ENCODE peak calls at places on chromosomes 7 and 10, in eight cellular contexts. One of them, this sample, is unnamed.

GRCh38 chr7:91567111-91568012 is 303.1 kb downstream of the FZD1 start:
- DNase-seq in body of pancreas: no peak
- DNase-seq in heart left ventricle: no peak
- DNase-seq in glutamatergic neuron: no peak
- DNase-seq in cardiac fibroblast: no peak
- DNase-seq in GM12865: no peak
- DNase-seq in cardiac muscle cell: no peak
- DNase-seq in astrocyte of the spinal cord: no peak
- DNase-seq in this sample: no peak

GRCh38 chr10:74955796-74956195 is 129.4 kb downstream of the KAT6B start:
- DNase-seq in body of pancreas: no peak
- DNase-seq in heart left ventricle: no peak
- DNase-seq in glutamatergic neuron: no peak
- DNase-seq in cardiac fibroblast: no peak
- DNase-seq in GM12865: no peak
- DNase-seq in cardiac muscle cell: no peak
- DNase-seq in astrocyte of the spinal cord: no peak
- DNase-seq in this sample: no peak

GRCh38 chr7:11935905-11936304 is 103.9 kb upstream of the THSD7A start:
- DNase-seq in body of pancreas: no peak
- DNase-seq in heart left ventricle: no peak
- DNase-seq in glutamatergic neuron: no peak
- DNase-seq in cardiac fibroblast: no peak
- DNase-seq in GM12865: no peak
- DNase-seq in cardiac muscle cell: no peak
- DNase-seq in astrocyte of the spinal cord: no peak
- DNase-seq in this sample: no peak

GRCh38 chr10:48550071-48550691 is 54.7 kb downstream of the ARHGAP22 start:
- DNase-seq in body of pancreas: no peak
- DNase-seq in heart left ventricle: no peak
- DNase-seq in glutamatergic neuron: no peak
- DNase-seq in cardiac fibroblast: no peak
- DNase-seq in GM12865: no peak
- DNase-seq in cardiac muscle cell: no peak
- DNase-seq in astrocyte of the spinal cord: no peak
- DNase-seq in this sample: no peak

GRCh38 chr10:31142026-31142425 is 110.4 kb upstream of the ZNF438 start:
- DNase-seq in body of pancreas: no peak
- DNase-seq in heart left ventricle: no peak
- DNase-seq in glutamatergic neuron: no peak
- DNase-seq in cardiac fibroblast: peak; percentile 37
- DNase-seq in GM12865: no peak
- DNase-seq in cardiac muscle cell: no peak
- DNase-seq in astrocyte of the spinal cord: peak; percentile 92
- DNase-seq in this sample: no peak

GRCh38 chr7:3859436-3859835 is 558.4 kb downstream of the SDK1 start:
- DNase-seq in body of pancreas: no peak
- DNase-seq in heart left ventricle: no peak
- DNase-seq in glutamatergic neuron: no peak
- DNase-seq in cardiac fibroblast: no peak
- DNase-seq in GM12865: no peak
- DNase-seq in cardiac muscle cell: no peak
- DNase-seq in astrocyte of the spinal cord: no peak
- DNase-seq in this sample: no peak

GRCh38 chr7:81783818-81784217 is 14.0 kb upstream of the HGF start:
- DNase-seq in body of pancreas: no peak
- DNase-seq in heart left ventricle: no peak
- DNase-seq in glutamatergic neuron: no peak
- DNase-seq in cardiac fibroblast: no peak
- DNase-seq in GM12865: no peak
- DNase-seq in cardiac muscle cell: no peak
- DNase-seq in astrocyte of the spinal cord: no peak
- DNase-seq in this sample: no peak

GRCh38 chr10:24442234-24442633 is 233.3 kb downstream of the KIAA1217 start:
- DNase-seq in body of pancreas: no peak
- DNase-seq in heart left ventricle: no peak
- DNase-seq in glutamatergic neuron: no peak
- DNase-seq in cardiac fibroblast: no peak
- DNase-seq in GM12865: no peak
- DNase-seq in cardiac muscle cell: no peak
- DNase-seq in astrocyte of the spinal cord: no peak
- DNase-seq in this sample: no peak

GRCh38 chr10:31121797-31122586 is 90.3 kb upstream of the ZNF438 start:
- DNase-seq in body of pancreas: no peak
- DNase-seq in heart left ventricle: no peak
- DNase-seq in glutamatergic neuron: no peak
- DNase-seq in cardiac fibroblast: no peak
- DNase-seq in GM12865: no peak
- DNase-seq in cardiac muscle cell: no peak
- DNase-seq in astrocyte of the spinal cord: no peak
- DNase-seq in this sample: no peak

GRCh38 chr10:56341612-56342011 is 19.4 kb downstream of the ZWINT start:
- DNase-seq in body of pancreas: no peak
- DNase-seq in heart left ventricle: no peak
- DNase-seq in glutamatergic neuron: no peak
- DNase-seq in cardiac fibroblast: no peak
- DNase-seq in GM12865: no peak
- DNase-seq in cardiac muscle cell: no peak
- DNase-seq in astrocyte of the spinal cord: no peak
- DNase-seq in this sample: no peak

GRCh38 chr10:133318494-133319127 is 9.9 kb downstream of the ZNF511 start:
- DNase-seq in body of pancreas: peak; percentile 67
- DNase-seq in heart left ventricle: peak; percentile 59
- DNase-seq in glutamatergic neuron: peak; percentile 95
- DNase-seq in cardiac fibroblast: peak; percentile 55
- DNase-seq in GM12865: peak; percentile 46
- DNase-seq in cardiac muscle cell: peak; percentile 87
- DNase-seq in astrocyte of the spinal cord: peak; percentile 45
- DNase-seq in this sample: peak; percentile 75

GRCh38 chr10:46091080-46091833 is 45.2 kb upstream of the MSMB start:
- DNase-seq in body of pancreas: no peak
- DNase-seq in heart left ventricle: no peak
- DNase-seq in glutamatergic neuron: no peak
- DNase-seq in cardiac fibroblast: no peak
- DNase-seq in GM12865: no peak
- DNase-seq in cardiac muscle cell: no peak
- DNase-seq in astrocyte of the spinal cord: no peak
- DNase-seq in this sample: no peak

GRCh38 chr10:51092402-51092801 is 18.1 kb downstream of the PRKG1 start:
- DNase-seq in body of pancreas: peak; percentile 57
- DNase-seq in heart left ventricle: peak; percentile 91
- DNase-seq in glutamatergic neuron: no peak
- DNase-seq in cardiac fibroblast: peak; percentile 56
- DNase-seq in GM12865: no peak
- DNase-seq in cardiac muscle cell: no peak
- DNase-seq in astrocyte of the spinal cord: peak; percentile 49
- DNase-seq in this sample: no peak

GRCh38 chr7:131106681-131107342 is 220.9 kb upstream of the MKLN1 start:
- DNase-seq in body of pancreas: no peak
- DNase-seq in heart left ventricle: peak; percentile 53
- DNase-seq in glutamatergic neuron: peak; percentile 50
- DNase-seq in cardiac fibroblast: no peak
- DNase-seq in GM12865: peak; percentile 36
- DNase-seq in cardiac muscle cell: peak; percentile 45
- DNase-seq in astrocyte of the spinal cord: no peak
- DNase-seq in this sample: peak; percentile 51
- TF ChIP-seq CTCF in body of pancreas: no peak
- TF ChIP-seq CTCF in heart left ventricle: no peak
- TF ChIP-seq CTCF in glutamatergic neuron: no peak
- TF ChIP-seq CTCF in cardiac fibroblast: no peak
- TF ChIP-seq CTCF in GM12865: no peak
- TF ChIP-seq CTCF in cardiac muscle cell: no peak
- TF ChIP-seq CTCF in astrocyte of the spinal cord: no peak
- TF ChIP-seq CTCF in this sample: no peak

DNA sequence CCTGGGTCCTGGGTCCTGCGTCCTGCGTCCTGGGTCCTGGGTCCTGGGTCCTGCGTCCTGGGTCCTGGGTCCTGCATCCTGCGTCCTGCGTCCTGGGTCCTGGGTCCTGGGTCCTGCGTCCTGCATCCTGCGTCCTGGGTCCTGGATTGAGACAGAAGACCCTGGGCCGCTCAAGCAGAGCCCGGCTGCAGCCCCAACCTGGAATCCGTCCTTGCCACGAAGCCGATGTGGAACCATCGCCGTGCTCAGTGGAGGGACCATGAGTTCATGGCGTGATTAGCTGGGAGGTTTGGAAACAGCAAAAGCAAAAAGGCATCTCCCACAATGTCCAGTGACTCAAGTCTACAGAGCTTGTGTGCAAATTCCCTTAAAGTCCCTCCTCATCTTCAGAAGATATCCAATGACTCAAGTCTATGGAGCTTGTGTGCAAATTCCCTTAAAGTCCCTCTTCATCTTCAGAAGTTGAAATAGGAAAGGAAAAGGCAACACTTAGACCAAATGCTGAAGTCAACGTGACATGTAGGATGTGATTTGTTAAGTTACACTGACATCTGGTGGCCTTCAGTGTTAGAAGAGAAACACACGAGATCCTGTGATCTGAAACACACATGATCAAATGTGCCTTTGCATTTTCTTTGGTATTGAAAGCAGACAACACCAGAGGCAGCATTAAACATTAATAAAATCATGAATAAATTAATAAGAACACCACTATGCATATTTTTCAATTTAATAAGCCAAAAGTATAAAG is 179.9 kb downstream of the PTPRN2 start:
- DNase-seq in body of pancreas: no peak
- DNase-seq in heart left ventricle: no peak
- DNase-seq in glutamatergic neuron: no peak
- DNase-seq in cardiac fibroblast: peak; percentile 52
- DNase-seq in GM12865: no peak
- DNase-seq in cardiac muscle cell: peak; percentile 38
- DNase-seq in astrocyte of the spinal cord: peak; percentile 34
- DNase-seq in this sample: no peak
- TF ChIP-seq CTCF in body of pancreas: peak; percentile 54
- TF ChIP-seq CTCF in heart left ventricle: peak; percentile 24
- TF ChIP-seq CTCF in glutamatergic neuron: peak; percentile 24
- TF ChIP-seq CTCF in cardiac fibroblast: no peak
- TF ChIP-seq CTCF in GM12865: no peak
- TF ChIP-seq CTCF in cardiac muscle cell: peak; percentile 31
- TF ChIP-seq CTCF in astrocyte of the spinal cord: peak; percentile 20
- TF ChIP-seq CTCF in this sample: no peak

GRCh38 chr10:34959321-34959720 is 130.8 kb downstream of the CUL2 start:
- DNase-seq in body of pancreas: no peak
- DNase-seq in heart left ventricle: no peak
- DNase-seq in glutamatergic neuron: peak; percentile 58
- DNase-seq in cardiac fibroblast: no peak
- DNase-seq in GM12865: no peak
- DNase-seq in cardiac muscle cell: peak; percentile 28
- DNase-seq in astrocyte of the spinal cord: no peak
- DNase-seq in this sample: no peak

GRCh38 chr10:34959786-34960185 is 130.4 kb downstream of the CUL2 start:
- DNase-seq in body of pancreas: no peak
- DNase-seq in heart left ventricle: no peak
- DNase-seq in glutamatergic neuron: no peak
- DNase-seq in cardiac fibroblast: no peak
- DNase-seq in GM12865: no peak
- DNase-seq in cardiac muscle cell: no peak
- DNase-seq in astrocyte of the spinal cord: no peak
- DNase-seq in this sample: no peak

GRCh38 chr10:34962866-34963265 is 127.3 kb downstream of the CUL2 start:
- DNase-seq in body of pancreas: no peak
- DNase-seq in heart left ventricle: no peak
- DNase-seq in glutamatergic neuron: no peak
- DNase-seq in cardiac fibroblast: peak; percentile 28
- DNase-seq in GM12865: no peak
- DNase-seq in cardiac muscle cell: no peak
- DNase-seq in astrocyte of the spinal cord: no peak
- DNase-seq in this sample: no peak

GRCh38 chr10:34964166-34964800 is 125.9 kb downstream of the CUL2 start:
- DNase-seq in body of pancreas: no peak
- DNase-seq in heart left ventricle: no peak
- DNase-seq in glutamatergic neuron: no peak
- DNase-seq in cardiac fibroblast: no peak
- DNase-seq in GM12865: no peak
- DNase-seq in cardiac muscle cell: no peak
- DNase-seq in astrocyte of the spinal cord: no peak
- DNase-seq in this sample: no peak

GRCh38 chr10:34960983-34961382 is 129.2 kb downstream of the CUL2 start:
- DNase-seq in body of pancreas: no peak
- DNase-seq in heart left ventricle: peak; percentile 69
- DNase-seq in glutamatergic neuron: peak; percentile 41
- DNase-seq in cardiac fibroblast: peak; percentile 53
- DNase-seq in GM12865: no peak
- DNase-seq in cardiac muscle cell: peak; percentile 33
- DNase-seq in astrocyte of the spinal cord: peak; percentile 38
- DNase-seq in this sample: no peak
- TF ChIP-seq CTCF in body of pancreas: no peak
- TF ChIP-seq CTCF in heart left ventricle: no peak
- TF ChIP-seq CTCF in glutamatergic neuron: no peak
- TF ChIP-seq CTCF in cardiac fibroblast: peak; percentile 21
- TF ChIP-seq CTCF in GM12865: no peak
- TF ChIP-seq CTCF in cardiac muscle cell: peak; percentile 24
- TF ChIP-seq CTCF in astrocyte of the spinal cord: peak; percentile 52
- TF ChIP-seq CTCF in this sample: no peak

DNA sequence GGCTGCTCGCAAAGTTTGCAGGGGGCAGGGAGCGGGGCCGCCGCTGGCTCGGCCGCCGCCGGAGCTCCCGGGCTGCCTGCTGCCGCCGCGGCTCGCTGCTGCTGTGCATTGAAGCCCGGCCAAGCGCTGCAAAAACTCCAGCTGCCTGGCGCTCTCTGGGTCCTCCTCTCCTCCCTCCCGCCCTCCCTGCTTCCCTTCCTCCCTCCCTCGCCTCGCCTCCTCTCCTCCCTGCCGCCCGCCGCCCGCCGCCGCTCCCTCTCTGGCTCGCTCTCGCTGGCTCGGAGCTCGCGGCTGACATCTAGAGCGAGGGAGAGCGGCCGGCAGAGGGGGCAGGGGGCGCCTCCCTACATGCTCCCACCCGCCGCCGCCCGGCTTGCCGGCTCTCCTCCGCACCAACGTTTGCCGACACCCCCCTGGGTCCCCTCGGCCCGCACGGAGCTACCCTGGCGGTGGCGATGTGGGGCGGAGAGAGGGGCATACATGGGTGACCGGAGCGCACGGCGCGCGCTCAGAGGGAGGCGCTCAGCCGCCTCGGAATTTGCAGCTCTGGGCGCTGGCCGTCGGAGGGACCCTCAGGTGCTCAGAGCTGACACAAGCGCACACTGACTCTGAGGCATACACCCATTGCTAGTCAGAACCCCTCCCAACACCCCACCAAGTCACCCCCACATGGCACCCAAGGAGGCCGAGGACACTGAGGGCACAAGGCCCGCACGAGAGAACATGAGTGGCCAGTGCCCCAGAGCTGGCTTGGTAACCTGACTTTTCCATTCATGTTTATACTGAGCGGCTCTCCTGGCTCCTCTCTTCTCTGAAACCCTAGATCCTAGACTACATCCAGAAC is 1.2 kb upstream of the PLXNA4 start:
- DNase-seq in body of pancreas: peak; percentile 46
- DNase-seq in heart left ventricle: peak; percentile 88
- DNase-seq in glutamatergic neuron: peak; percentile 89
- DNase-seq in cardiac fibroblast: peak; percentile 89
- DNase-seq in GM12865: no peak
- DNase-seq in cardiac muscle cell: peak; percentile 90
- DNase-seq in astrocyte of the spinal cord: peak; percentile 78
- DNase-seq in this sample: peak; percentile 39
- TF ChIP-seq CTCF in body of pancreas: no peak
- TF ChIP-seq CTCF in heart left ventricle: no peak
- TF ChIP-seq CTCF in glutamatergic neuron: no peak
- TF ChIP-seq CTCF in cardiac fibroblast: no peak
- TF ChIP-seq CTCF in GM12865: no peak
- TF ChIP-seq CTCF in cardiac muscle cell: peak; percentile 18
- TF ChIP-seq CTCF in astrocyte of the spinal cord: peak; percentile 26
- TF ChIP-seq CTCF in this sample: no peak

GRCh38 chr7:15783971-15784693 is 97.6 kb upstream of the MEOX2 start:
- DNase-seq in body of pancreas: no peak
- DNase-seq in heart left ventricle: no peak
- DNase-seq in glutamatergic neuron: no peak
- DNase-seq in cardiac fibroblast: no peak
- DNase-seq in GM12865: no peak
- DNase-seq in cardiac muscle cell: peak; percentile 18
- DNase-seq in astrocyte of the spinal cord: no peak
- DNase-seq in this sample: no peak
- TF ChIP-seq CTCF in body of pancreas: no peak
- TF ChIP-seq CTCF in heart left ventricle: no peak
- TF ChIP-seq CTCF in glutamatergic neuron: no peak
- TF ChIP-seq CTCF in cardiac fibroblast: no peak
- TF ChIP-seq CTCF in GM12865: no peak
- TF ChIP-seq CTCF in cardiac muscle cell: no peak
- TF ChIP-seq CTCF in astrocyte of the spinal cord: no peak
- TF ChIP-seq CTCF in this sample: no peak